ENCODE peak calls at places on chromosomes 6 and 20, in five cellular contexts. A is cardiac muscle cell; O is Ammon's horn; I is SK-MEL-5; L is CD4-positive, alpha-beta memory T cell. M is an unnamed sample.

GRCh38 chr20:36836591-36837329 is 39.2 kb upstream of the TLDC2 start:
- DNase-seq in A (peak; percentile 65), O (peak; percentile 53), L (no peak), I (peak; percentile 83), M (peak; percentile 87)

GRCh38 chr20:52193133-52193532 is 1.6 kb upstream of the ZFP64 start:
- DNase-seq in L (no peak), O (no peak), I (no peak), A (peak; percentile 19), M (no peak)

GRCh38 chr6:4946521-4946920 is 57.3 kb downstream of the RPP40 start:
- DNase-seq in O (no peak), L (no peak), A (no peak), I (no peak), M (no peak)

GRCh38 chr20:208937-209566 is 18.0 kb upstream of the DEFB129 start:
- DNase-seq in O (peak; percentile 39), L (peak; percentile 46), I (peak; percentile 95), A (peak; percentile 37), M (peak; percentile 90)

GRCh38 chr6:163635731-163636344 is 221.3 kb downstream of the QKI start:
- DNase-seq in A (no peak), L (no peak), I (no peak), O (no peak), M (no peak)

GRCh38 chr6:56860466-56860865 is 94.4 kb upstream of the BEND6 start:
- DNase-seq in L (no peak), A (no peak), O (no peak), I (no peak), M (no peak)

GRCh38 chr6:7675353-7675945 is 50.5 kb upstream of the BMP6 start:
- DNase-seq in L (no peak), I (no peak), A (no peak), O (no peak), M (peak; percentile 97)

GRCh38 chr6:53862517-53863457 is 68.0 kb downstream of the LRRC1 start:
- DNase-seq in I (peak; percentile 97), A (no peak), O (peak; percentile 87), L (no peak), M (no peak)

GRCh38 chr6:77466055-77467028 is 3.1 kb upstream of the HTR1B start:
- DNase-seq in O (peak; percentile 55), L (peak; percentile 15), I (peak; percentile 61), A (peak; percentile 78), M (peak; percentile 83)

GRCh38 chr6:16352258-16352635 is 113.9 kb downstream of the GMPR start:
- DNase-seq in L (no peak), I (no peak), A (no peak), O (no peak), M (no peak)

GRCh38 chr6:156544046-156544445 is 233.1 kb upstream of the ARID1B start:
- DNase-seq in I (no peak), A (no peak), O (no peak), L (no peak), M (no peak)

GRCh38 chr6:164039954-164040375 is 625.4 kb downstream of the QKI start:
- DNase-seq in A (no peak), O (no peak), L (peak; percentile 53), I (no peak), M (no peak)

GRCh38 chr6:25927721-25928359 is 2.7 kb downstream of the SLC17A2 start:
- DNase-seq in L (no peak), O (no peak), A (no peak), I (no peak), M (peak; percentile 80)

GRCh38 chr6:44416103-44416502 is 28.6 kb downstream of the CDC5L start:
- DNase-seq in L (no peak), I (no peak), A (no peak), O (no peak), M (no peak)

GRCh38 chr20:33474097-33474846 is 15.6 kb upstream of the CBFA2T2 start:
- DNase-seq in A (no peak), L (no peak), I (no peak), O (no peak), M (peak; percentile 17)

GRCh38 chr6:1787894-1788293 is 178.2 kb downstream of the FOXC1 start:
- DNase-seq in L (no peak), O (no peak), I (no peak), A (no peak), M (no peak)

GRCh38 chr20:58895099-58895795 is 42.7 kb downstream of the GNAS start:
- DNase-seq in O (no peak), I (no peak), L (no peak), A (no peak), M (peak; percentile 14)

GRCh38 chr6:116200619-116201249 is 53.1 kb downstream of the TSPYL4 start:
- DNase-seq in A (no peak), I (no peak), L (no peak), O (no peak), M (no peak)

GRCh38 chr6:83182114-83182513 is 11.0 kb downstream of the PGM3 start:
- DNase-seq in L (no peak), I (no peak), O (no peak), A (no peak), M (no peak)

GRCh38 chr20:35886537-35886936 is 67.8 kb downstream of the SCAND1 start:
- DNase-seq in I (no peak), L (no peak), A (peak; percentile 85), O (peak; percentile 8), M (no peak)

GRCh38 chr6:57198926-57199636 is 23.0 kb downstream of the RAB23 start:
- DNase-seq in O (no peak), A (no peak), L (no peak), I (no peak), M (no peak)

GRCh38 chr20:49420811-49421295 is 61.6 kb downstream of the KCNB1 start:
- DNase-seq in L (no peak), A (no peak), I (peak; percentile 30), O (no peak), M (no peak)

GRCh38 chr6:35318200-35318844 is 20.7 kb downstream of the DEF6 start:
- DNase-seq in I (peak; percentile 81), L (no peak), O (peak; percentile 87), A (peak; percentile 93), M (no peak)

GRCh38 chr20:7346562-7346961 is 579.1 kb downstream of the BMP2 start:
- DNase-seq in A (no peak), I (no peak), L (no peak), O (no peak), M (no peak)

GRCh38 chr6:107571354-107571753 is 81.4 kb downstream of the SOBP start:
- DNase-seq in O (no peak), I (no peak), A (no peak), L (no peak), M (no peak)

GRCh38 chr6:155327326-155328073 is 13.2 kb upstream of the TFB1M start:
- DNase-seq in O (peak; percentile 82), I (peak; percentile 65), A (peak; percentile 78), L (peak; percentile 65), M (peak; percentile 86)

GRCh38 chr6:31538805-31539400 is 2.9 kb downstream of the DDX39B start:
- DNase-seq in L (no peak), A (no peak), I (no peak), O (no peak), M (no peak)

GRCh38 chr20:6835609-6836008 is 68.1 kb downstream of the BMP2 start:
- DNase-seq in L (no peak), A (no peak), O (no peak), I (no peak), M (no peak)

GRCh38 chr6:36444470-36444869 is 1.7 kb downstream of the KCTD20 start:
- DNase-seq in A (no peak), I (no peak), O (no peak), L (no peak), M (no peak)

GRCh38 chr6:3278691-3279090 is 19.9 kb downstream of the PSMG4 start:
- DNase-seq in I (no peak), O (no peak), L (no peak), A (no peak), M (no peak)

GRCh38 chr20:23128461-23129125 is 42.5 kb upstream of the CD93 start:
- DNase-seq in O (no peak), A (no peak), I (no peak), L (no peak), M (no peak)

M was measured in OCI-M1.